ENCODE peak calls at places on chromosomes 2 and 18, in five cellular contexts. D, E, K, U and M are unnamed samples.

GRCh38 chr2:26245231-26245732 is 543 bp downstream of the HADHB start:
- DNase-seq in D (no peak), E (peak; percentile 51), K (no peak), U (peak; percentile 76), M (no peak)

GRCh38 chr2:61179701-61180639 is 18.0 kb downstream of the C2orf74 start:
- DNase-seq in U (no peak), D (peak; percentile 86), K (no peak), E (peak; percentile 90), M (peak; percentile 87)

GRCh38 chr18:13234528-13234795 is 15.9 kb downstream of the LDLRAD4 start:
- DNase-seq in E (no peak), D (no peak), U (peak; percentile 37), K (no peak), M (no peak)

GRCh38 chr18:63260075-63260754 is 59.4 kb downstream of the BCL2 start:
- DNase-seq in D (no peak), U (no peak), K (no peak), E (no peak), M (no peak)

GRCh38 chr2:54858021-54858681 is 134.7 kb downstream of the EML6 start:
- DNase-seq in E (no peak), D (no peak), U (no peak), K (peak; percentile 41), M (no peak)

GRCh38 chr18:59353079-59353680 is 5.9 kb downstream of the LMAN1 start:
- DNase-seq in U (no peak), E (no peak), D (no peak), K (no peak), M (no peak)

GRCh38 chr2:109475531-109476210 is 138.1 kb downstream of the SEPTIN10 start:
- DNase-seq in U (no peak), K (no peak), D (no peak), E (no peak), M (peak; percentile 33)

GRCh38 chr18:57373017-57373416 is 20.7 kb downstream of the ST8SIA3 start:
- DNase-seq in K (no peak), U (no peak), E (no peak), D (no peak), M (no peak)

GRCh38 chr2:101238930-101239759 is 13.5 kb upstream of the CNOT11 start:
- DNase-seq in E (no peak), U (no peak), K (peak; percentile 90), D (no peak), M (no peak)

GRCh38 chr2:126891681-126892500 is 6.8 kb upstream of the TEX51 start:
- DNase-seq in D (no peak), K (no peak), U (peak; percentile 34), E (no peak), M (peak; percentile 34)

GRCh38 chr18:75395137-75395536 is 32.4 kb downstream of the SMIM21 start:
- DNase-seq in K (no peak), U (no peak), D (no peak), E (no peak), M (no peak)

GRCh38 chr2:16198166-16198912 is 258.0 kb downstream of the MYCN start:
- DNase-seq in E (no peak), K (no peak), U (no peak), D (no peak), M (no peak)

GRCh38 chr18:59354731-59355130 is 4.3 kb downstream of the LMAN1 start:
- DNase-seq in U (no peak), E (no peak), K (no peak), D (no peak), M (no peak)

GRCh38 chr2:47070155-47070919 is 84.8 kb downstream of the STPG4 start:
- DNase-seq in D (no peak), U (no peak), E (peak; percentile 46), K (no peak), M (peak; percentile 70)

GRCh38 chr18:57004366-57005121 is 142.3 kb upstream of the BOD1L2 start:
- DNase-seq in U (no peak), E (no peak), D (no peak), K (peak; percentile 20), M (no peak)

GRCh38 chr2:162153608-162154224 is 1.7 kb upstream of the GCG start:
- DNase-seq in U (no peak), D (no peak), K (peak; percentile 53), E (no peak), M (no peak)

GRCh38 chr2:234463626-234464290 is 33.1 kb downstream of the ARL4C start:
- DNase-seq in E (no peak), D (no peak), K (peak; percentile 73), U (no peak), M (no peak)

DNA sequence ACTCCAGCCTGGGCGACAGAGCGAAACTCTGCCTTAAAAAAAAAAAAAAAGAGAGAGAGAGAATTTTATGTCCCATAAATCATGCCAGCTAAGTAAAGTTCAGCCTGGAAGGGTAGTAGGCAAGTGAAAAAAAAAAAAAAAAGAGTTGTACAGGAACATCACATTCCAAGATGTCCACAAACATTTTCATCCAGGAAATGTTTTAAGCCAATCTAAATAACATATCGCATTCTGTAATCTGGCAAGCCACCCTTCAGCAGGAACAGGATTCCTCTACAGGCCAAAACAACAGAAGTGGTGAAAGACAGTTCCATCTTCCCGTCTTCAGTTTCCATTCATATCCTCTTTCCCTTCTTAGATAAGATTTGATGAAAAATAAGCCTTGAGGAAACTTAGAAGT is 1108.1 kb upstream of the DDX18 start:
- DNase-seq in E (no peak), D (no peak), K (no peak), U (no peak), M (no peak)
- H3K9me3 ChIP-seq in E (no peaks in the 10 kb centered on the region), D (no peaks in the 10 kb centered on the region), K (peaks cover 3% of the 10 kb centered on the region), U (no peaks in the 10 kb centered on the region), M (no peaks in the 10 kb centered on the region)

DNA sequence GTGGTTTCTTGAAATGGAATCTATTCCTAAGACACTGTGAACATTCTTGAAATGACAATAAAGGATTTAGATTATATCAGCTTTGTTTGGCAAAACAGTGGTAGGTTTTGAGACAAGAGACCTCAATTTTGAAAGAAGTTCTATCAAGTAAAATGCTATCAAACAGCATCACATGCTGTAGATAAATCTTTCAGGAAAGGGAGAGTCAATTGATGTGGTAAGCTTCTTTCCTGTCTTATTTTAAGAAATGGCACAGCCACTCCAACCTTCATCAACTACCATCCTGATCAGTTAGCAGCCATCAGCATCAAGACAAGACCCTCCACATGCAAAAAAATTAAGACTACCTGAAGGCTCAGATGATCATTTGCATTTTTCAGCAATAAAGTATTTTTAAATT is 495.4 kb downstream of the TRIB2 start:
- DNase-seq in E (no peak), D (no peak), U (no peak), K (no peak), M (no peak)
- H3K9me3 ChIP-seq in E (peaks cover 1% of the 10 kb centered on the region), D (peaks cover 15% of the 10 kb centered on the region), U (no peaks in the 10 kb centered on the region), K (peaks cover 3% of the 10 kb centered on the region), M (no peaks in the 10 kb centered on the region)

DNA sequence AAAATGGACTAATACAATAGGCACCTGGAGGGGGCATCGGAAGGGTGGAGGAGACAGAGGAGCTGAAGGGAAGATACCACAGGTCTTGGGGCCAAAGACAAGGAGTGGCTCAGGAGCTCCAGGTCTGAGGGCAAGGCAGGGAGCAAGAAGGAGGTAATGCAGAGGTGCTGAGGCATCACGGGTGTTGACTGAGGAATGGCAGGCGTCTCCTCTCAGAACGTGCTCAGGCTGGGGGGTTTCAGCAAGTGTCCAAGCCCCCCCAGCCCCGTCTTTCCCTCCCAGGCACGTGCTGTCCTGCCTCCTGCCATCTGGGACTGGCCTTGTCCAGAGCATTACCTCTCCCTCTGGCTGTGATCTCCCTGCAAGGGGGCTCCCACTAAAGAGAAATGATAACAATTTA is 265.4 kb downstream of the DCDC2C start:
- DNase-seq in E (no peak), U (no peak), K (no peak), D (no peak), M (no peak)
- H3K9me3 ChIP-seq in E (no peaks in the 10 kb centered on the region), U (no peaks in the 10 kb centered on the region), K (peaks cover 9% of the 10 kb centered on the region), D (no peaks in the 10 kb centered on the region), M (no peaks in the 10 kb centered on the region)

GRCh38 chr2:387980-388421 is 100.1 kb upstream of the ALKAL2 start:
- DNase-seq in E (no peak), D (no peak), U (no peak), K (no peak), M (no peak)

GRCh38 chr2:383173-383572 is 95.3 kb upstream of the ALKAL2 start:
- DNase-seq in E (no peak), D (no peak), U (no peak), K (peak; percentile 10), M (no peak)

GRCh38 chr2:385061-385460 is 97.2 kb upstream of the ALKAL2 start:
- DNase-seq in K (no peak), E (no peak), D (no peak), U (no peak), M (no peak)

GRCh38 chr2:383888-384287 is 96.0 kb upstream of the ALKAL2 start:
- DNase-seq in U (no peak), D (no peak), K (peak; percentile 17), E (no peak), M (peak; percentile 83)

DNA sequence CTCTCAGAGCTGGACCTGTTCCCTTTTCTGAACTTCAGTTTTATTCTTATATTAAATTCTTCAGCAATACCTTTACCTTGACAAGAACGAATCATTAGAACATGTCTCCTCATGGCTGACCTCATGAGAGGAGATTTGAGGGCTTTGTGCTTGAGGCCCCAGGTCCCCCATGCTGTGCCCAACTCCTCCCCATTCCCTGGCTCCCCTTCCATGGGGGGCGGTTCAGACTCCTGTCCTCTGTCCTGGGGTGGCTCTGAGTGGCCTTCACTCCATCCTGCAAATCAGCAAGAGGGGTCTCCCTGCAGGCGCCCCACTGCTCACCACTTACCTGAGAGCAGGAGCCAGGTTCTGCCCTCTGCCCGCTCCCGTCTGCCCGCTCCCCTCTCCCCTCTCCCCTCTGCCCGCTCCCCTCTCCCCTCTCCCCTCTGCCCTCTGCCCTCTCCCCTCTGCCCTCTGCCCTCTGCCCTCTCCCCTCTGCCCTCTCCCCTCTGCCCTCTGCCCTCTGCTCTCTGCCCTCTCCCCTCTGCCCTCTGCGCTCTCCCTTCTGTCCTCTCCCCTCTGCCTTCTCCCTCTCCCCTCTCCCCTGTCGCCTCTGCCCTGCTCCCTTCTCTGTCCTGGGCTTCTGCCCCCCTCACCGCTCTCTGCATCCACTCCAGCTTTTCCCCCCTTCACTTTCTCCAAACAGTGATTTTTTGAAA is 98.7 kb upstream of the ALKAL2 start:
- DNase-seq in D (no peak), U (no peak), K (no peak), E (no peak), M (no peak)
- H3K9me3 ChIP-seq in D (no peaks in the 10 kb centered on the region), U (no peaks in the 10 kb centered on the region), K (peaks cover 17% of the 10 kb centered on the region), E (no peaks in the 10 kb centered on the region), M (no peaks in the 10 kb centered on the region)

DNA sequence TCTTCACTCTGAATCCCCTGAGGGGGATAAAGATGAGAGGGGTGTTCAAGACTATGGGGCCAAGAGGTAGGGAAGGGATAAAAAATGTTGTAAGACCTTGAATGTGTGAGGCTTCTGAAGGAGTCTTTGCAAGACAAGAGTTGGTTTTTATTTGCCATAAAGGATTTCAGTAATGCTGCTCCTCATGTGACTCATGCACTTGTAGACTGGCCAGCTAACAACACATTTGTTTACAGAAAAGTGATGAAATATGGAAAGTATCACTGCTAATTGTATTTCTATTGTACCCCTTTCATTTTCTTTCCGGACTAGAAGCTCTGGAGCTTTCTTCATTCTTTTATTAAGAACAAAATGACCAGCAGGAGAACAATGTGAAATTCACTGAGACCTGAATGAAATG is 782.1 kb downstream of the EPHA4 start:
- DNase-seq in U (no peak), K (peak; percentile 7), E (no peak), D (no peak), M (no peak)
- H3K9me3 ChIP-seq in U (no peaks in the 10 kb centered on the region), K (no peaks in the 10 kb centered on the region), E (no peaks in the 10 kb centered on the region), D (no peaks in the 10 kb centered on the region), M (no peaks in the 10 kb centered on the region)

DNA sequence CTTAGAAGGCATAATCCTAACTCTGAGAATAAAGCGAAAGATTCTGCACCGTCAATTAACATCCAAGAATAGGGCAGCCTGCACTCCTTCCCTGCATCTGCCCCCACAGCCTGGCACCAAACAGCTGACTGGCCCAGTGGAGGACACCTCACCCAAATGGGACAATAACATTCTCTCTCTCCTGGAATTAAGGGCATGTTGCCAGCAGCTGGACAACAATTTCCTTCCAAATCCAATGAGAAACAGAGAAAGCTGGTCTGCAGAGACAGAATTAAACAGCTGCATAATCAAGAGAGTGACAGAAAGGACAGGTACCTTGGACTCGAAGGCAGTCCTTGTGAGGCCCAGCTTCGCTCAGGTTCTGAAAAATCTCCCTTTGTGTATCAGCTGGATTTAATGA is 15.0 kb downstream of the COX7A2L start:
- DNase-seq in D (no peak), K (no peak), U (no peak), E (no peak), M (no peak)
- H3K9me3 ChIP-seq in D (no peaks in the 10 kb centered on the region), K (no peaks in the 10 kb centered on the region), U (no peaks in the 10 kb centered on the region), E (no peaks in the 10 kb centered on the region), M (no peaks in the 10 kb centered on the region)